ENCODE peak calls at places on chromosomes 1 and 21, in seven cellular contexts. B is heart right ventricle, Y is fibroblast of lung, Z is lung, V is kidney, I is ovary, G is pancreas. A is an unnamed sample.

GRCh38 chr1:207828485-207829158 is 76.8 kb downstream of the CD46 start:
- DNase-seq in V (no peak), B (peak), Y (peak), G (peak), Z (peak), I (peak), A (peak)

GRCh38 chr1:107795471-107795870 is 169.5 kb downstream of the VAV3 start:
- DNase-seq in V (no peak), I (no peak), Z (no peak), B (no peak), G (no peak), Y (no peak), A (no peak)

GRCh38 chr1:87511449-87511848 is 182.8 kb downstream of the LMO4 start:
- DNase-seq in B (no peak), G (no peak), V (no peak), Z (no peak), I (no peak), Y (no peak), A (no peak)

GRCh38 chr21:44836666-44837471 is 19.0 kb upstream of the SUMO3 start:
- DNase-seq in G (no peak), I (peak), V (peak), B (no peak), Y (no peak), Z (no peak), A (peak)

GRCh38 chr1:61388586-61388985 is 306.2 kb downstream of the NFIA start:
- DNase-seq in B (no peak), G (no peak), V (no peak), Z (no peak), Y (peak), I (no peak), A (no peak)

GRCh38 chr1:117284408-117285215 is 73.9 kb upstream of the VTCN1 start:
- DNase-seq in I (no peak), Z (no peak), V (no peak), Y (peak), G (no peak), B (no peak), A (peak)

GRCh38 chr21:42219606-42220137 is 732 bp downstream of the ABCG1 start:
- DNase-seq in Z (no peak), V (peak), G (no peak), Y (peak), I (peak), B (peak), A (no peak)

GRCh38 chr1:195761102-195761501 is 847.1 kb downstream of the KCNT2 start:
- DNase-seq in V (no peak), I (no peak), G (no peak), Y (no peak), Z (no peak), B (no peak), A (no peak)

GRCh38 chr1:161229896-161230295 is 4.0 kb downstream of the TOMM40L start:
- DNase-seq in I (no peak), Y (no peak), V (no peak), Z (no peak), G (no peak), B (no peak), A (no peak)

DNA sequence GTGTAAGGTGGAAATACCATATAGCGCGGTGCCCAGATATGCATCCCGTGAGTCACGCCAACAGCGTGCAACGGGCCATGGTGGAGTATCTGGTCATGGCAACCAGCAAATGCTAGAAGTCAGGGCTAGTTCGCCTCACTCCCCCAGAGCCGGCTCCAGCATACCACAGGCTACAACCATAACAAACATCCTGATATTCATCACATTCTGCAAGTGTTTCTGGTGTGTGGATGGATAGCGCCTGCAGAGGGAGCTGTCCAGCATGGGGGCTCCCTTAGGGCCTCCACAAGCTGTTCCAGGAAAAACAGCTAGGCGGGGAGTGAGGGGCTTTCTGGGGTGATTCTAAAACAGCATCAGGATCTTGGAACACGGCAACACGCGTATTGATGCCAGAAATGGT is 6.8 kb downstream of the C1orf198 start:
- DNase-seq in V (no peak), I (no peak), Z (no peak), Y (no peak), G (no peak), B (no peak), A (no peak)
- TF ChIP-seq CTCF in V (no peak), I (no peak), Z (no peak), Y (no peak), G (no peak), B (no peak), A (no peak)

GRCh38 chr1:159011701-159012100 is 2.0 kb downstream of the IFI16 start:
- DNase-seq in V (no peak), B (no peak), Z (no peak), I (no peak), Y (no peak), G (no peak), A (no peak)

GRCh38 chr1:159010398-159010797 is 691 bp downstream of the IFI16 start:
- DNase-seq in G (no peak), V (no peak), Z (no peak), B (no peak), Y (no peak), I (no peak), A (no peak)

GRCh38 chr1:159008744-159009188 is 941 bp upstream of the IFI16 start:
- DNase-seq in Z (no peak), B (no peak), I (no peak), Y (no peak), V (no peak), G (no peak), A (no peak)

GRCh38 chr1:159009287-159009686 is 420 bp upstream of the IFI16 start:
- DNase-seq in I (no peak), Z (no peak), B (no peak), Y (no peak), V (no peak), G (no peak), A (no peak)

DNA sequence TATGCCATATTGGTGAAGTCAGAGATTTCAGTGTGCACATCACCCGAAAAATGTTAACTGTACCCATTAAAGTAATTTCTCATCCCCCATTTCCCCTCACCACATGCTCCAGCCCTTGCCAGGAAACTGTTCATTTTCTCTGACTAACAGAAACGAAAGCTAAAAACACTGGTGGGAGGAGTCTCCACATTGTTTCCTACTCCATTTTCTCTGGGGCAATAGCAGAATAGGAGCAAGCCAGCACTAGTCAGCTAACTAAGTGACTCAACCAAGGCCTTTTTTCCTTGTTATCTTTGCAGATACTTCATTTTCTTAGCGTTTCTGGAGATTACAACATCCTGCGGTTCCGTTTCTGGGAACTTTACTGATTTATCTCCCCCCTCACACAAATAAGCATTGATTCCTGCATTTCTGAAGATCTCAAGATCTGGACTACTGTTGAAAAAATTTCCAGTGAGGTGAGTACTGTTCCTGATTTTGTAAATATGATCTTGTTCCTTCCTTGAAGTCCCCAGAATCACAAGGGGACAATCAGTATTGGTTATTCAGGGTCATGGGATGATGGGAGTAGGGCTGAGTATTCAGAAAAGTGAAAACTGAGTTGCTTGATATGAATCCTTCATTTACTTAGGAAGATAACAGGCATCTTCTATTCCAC is at the start of gene IFI16:
- DNase-seq in G (peak), I (peak), Z (peak), B (no peak), V (no peak), Y (peak), A (no peak)
- H3K4me3 ChIP-seq in G (no peak), I (peak), Z (peak), B (peak), V (peak), Y (peak), A (no peak)

GRCh38 chr21:35052786-35053185 is 3.7 kb upstream of the RUNX1 start:
- DNase-seq in I (no peak), Y (no peak), V (no peak), B (no peak), Z (no peak), G (no peak), A (no peak)
- TF ChIP-seq CTCF in I (no peak), Y (no peak), V (no peak), B (no peak), Z (no peak), G (no peak), A (no peak)

GRCh38 chr1:2571348-2571747 is 15.2 kb downstream of the TNFRSF14 start:
- DNase-seq in G (no peak), I (no peak), Y (no peak), V (peak), B (no peak), Z (no peak), A (no peak)

GRCh38 chr1:2573250-2573649 is 13.3 kb upstream of the PRXL2B start:
- DNase-seq in I (no peak), B (no peak), Y (no peak), V (no peak), Z (no peak), G (no peak), A (no peak)

GRCh38 chr1:2580691-2581090 is 5.9 kb upstream of the PRXL2B start:
- DNase-seq in I (no peak), Y (no peak), G (no peak), V (peak), Z (no peak), B (no peak), A (no peak)

GRCh38 chr1:2574350-2574749 is 12.2 kb upstream of the PRXL2B start:
- DNase-seq in Z (no peak), V (no peak), G (no peak), Y (peak), I (no peak), B (no peak), A (no peak)

DNA sequence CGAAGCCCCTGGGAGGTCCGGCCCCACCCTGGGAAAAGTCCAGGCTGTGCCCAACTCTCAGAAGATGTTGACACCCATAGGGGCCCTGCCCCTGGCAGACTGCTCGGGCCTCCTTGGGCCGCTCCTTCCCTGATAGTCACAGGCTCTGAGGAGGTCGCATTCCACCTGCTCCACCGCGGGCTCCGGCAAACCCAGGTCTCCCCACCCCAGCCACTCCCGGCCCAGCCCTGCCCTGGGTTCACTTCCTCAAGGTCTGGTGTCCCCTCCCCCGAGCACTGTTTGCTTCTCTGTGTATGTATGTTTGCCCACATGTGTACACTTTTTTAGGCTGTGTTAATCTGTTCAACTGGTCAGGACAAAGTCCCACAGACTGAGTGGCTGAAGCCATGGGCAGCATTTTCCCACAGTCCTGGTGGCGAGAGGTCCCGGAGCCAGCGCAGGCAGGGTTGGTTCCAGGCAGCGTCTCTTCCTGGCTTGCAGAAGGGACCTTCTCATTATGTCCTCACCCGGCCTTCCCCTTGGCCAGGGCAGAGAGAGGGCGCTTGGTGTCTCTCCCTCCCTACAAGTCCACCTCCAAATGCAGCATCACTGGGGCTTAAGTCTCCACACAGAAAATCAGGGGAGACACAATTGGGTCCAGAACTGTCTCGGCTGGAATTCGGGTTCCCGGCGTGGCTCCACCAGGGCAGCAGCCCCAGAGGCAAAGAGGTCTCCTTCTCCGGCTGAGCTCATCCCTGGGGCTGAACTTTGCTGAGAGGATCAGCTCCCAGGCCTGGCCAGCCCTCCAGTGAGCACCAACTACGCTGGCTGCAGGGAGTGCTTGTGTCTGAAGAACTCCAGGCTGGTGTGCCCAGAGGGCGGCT is 10.5 kb upstream of the PRXL2B start:
- DNase-seq in G (peak), V (peak), Y (no peak), Z (no peak), I (peak), B (peak), A (no peak)
- H3K4me3 ChIP-seq in G (no peak), V (no peak), Y (no peak), Z (no peak), I (no peak), B (no peak), A (no peak)

DNA sequence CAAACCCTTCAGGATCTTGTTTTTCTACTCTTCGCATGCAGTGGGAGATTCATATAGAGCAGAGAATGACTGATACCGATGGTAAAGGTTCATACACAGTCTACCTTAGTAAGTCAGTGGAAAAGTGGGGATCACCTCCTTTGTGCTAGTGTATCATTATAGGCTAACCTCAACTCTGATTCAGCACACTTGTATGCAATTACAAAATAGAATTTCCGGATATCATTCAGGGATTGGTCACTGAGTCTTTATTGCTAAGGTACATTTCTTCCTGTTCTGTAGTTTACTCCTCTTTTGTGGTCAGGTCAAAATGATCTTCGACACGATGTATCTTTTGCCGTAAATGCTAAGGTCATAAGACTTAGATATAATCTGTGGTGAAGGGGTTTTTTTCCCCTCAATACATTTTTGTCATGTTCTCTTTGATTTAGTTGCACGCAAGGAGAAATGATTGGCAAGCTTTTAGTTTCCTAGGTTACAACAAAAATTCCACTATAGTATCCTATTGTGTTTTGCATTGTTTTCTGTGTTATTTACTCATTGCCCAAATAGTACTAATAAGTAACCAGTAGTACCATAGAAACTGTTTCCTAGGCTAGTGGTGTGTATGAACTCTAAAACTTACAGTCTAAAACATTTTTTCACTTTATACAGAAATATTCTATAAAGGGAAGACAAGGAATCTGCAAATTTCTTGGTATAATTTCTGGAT is 35.7 kb upstream of the PLA2G4A start:
- DNase-seq in B (no peak), V (no peak), I (no peak), Z (no peak), G (no peak), Y (peak), A (no peak)
- TF ChIP-seq CTCF in B (no peak), V (no peak), I (no peak), Z (no peak), G (no peak), Y (no peak), A (no peak)

GRCh38 chr1:198677027-198677426 is 38.2 kb downstream of the PTPRC start:
- DNase-seq in Y (peak), G (no peak), I (no peak), V (no peak), Z (no peak), B (no peak), A (no peak)

GRCh38 chr1:198676253-198676652 is 37.4 kb downstream of the PTPRC start:
- DNase-seq in Z (no peak), G (no peak), B (no peak), Y (peak), I (no peak), V (no peak), A (no peak)

GRCh38 chr1:198672124-198672523 is 33.3 kb downstream of the PTPRC start:
- DNase-seq in G (no peak), V (no peak), Z (no peak), B (no peak), I (no peak), Y (peak), A (no peak)

GRCh38 chr1:198671136-198671535 is 32.3 kb downstream of the PTPRC start:
- DNase-seq in Y (no peak), G (no peak), V (no peak), I (no peak), B (no peak), Z (no peak), A (no peak)

DNA sequence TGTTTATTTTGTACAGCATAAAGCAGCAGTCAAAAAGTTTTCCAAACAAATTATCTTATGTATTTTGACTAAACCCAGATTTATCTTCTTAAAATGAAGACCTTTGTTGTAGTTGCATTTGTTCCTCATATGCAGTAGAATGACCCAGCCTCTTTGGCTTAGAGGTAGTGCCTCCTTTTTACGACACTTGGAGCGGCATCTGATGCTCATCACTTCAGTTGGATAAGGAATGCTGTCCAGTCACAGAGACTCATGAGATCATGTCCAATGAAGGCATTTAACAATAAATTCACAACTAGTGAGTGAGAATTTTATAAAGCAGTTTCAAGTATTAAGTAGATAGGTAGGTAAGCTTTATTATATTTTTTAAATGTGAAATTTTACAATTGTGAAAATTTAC is 35.2 kb downstream of the PTPRC start:
- DNase-seq in Y (no peak), B (no peak), I (no peak), Z (no peak), V (no peak), G (no peak), A (no peak)
- H3K4me3 ChIP-seq in Y (no peak), B (no peak), I (no peak), Z (no peak), V (no peak), G (no peak), A (no peak)

GRCh38 chr1:4741876-4742423 is 87.5 kb downstream of the AJAP1 start:
- DNase-seq in B (no peak), Y (no peak), Z (no peak), V (no peak), G (no peak), I (no peak), A (no peak)
- TF ChIP-seq CTCF in B (no peak), Y (no peak), Z (no peak), V (no peak), G (no peak), I (no peak), A (no peak)